ENCODE peak calls at places on chromosomes 13 and 19, in six cellular contexts. M is pancreas, G is vagina, B is left lung, I is neural crest cell, J is astrocyte of the spinal cord. H is an unnamed sample.

GRCh38 chr13:26011996-26012688 is 39.7 kb downstream of the SHISA2 start:
- DNase-seq in J (no peak), M (no peak), G (peak), I (no peak), B (peak), H (no peak)

GRCh38 chr19:16041571-16042386 is 34.5 kb upstream of the TPM4 start:
- DNase-seq in G (no peak), B (peak), J (peak), I (peak), M (peak), H (peak)

GRCh38 chr13:31009166-31009565 is 76.7 kb downstream of the TEX26 start:
- DNase-seq in M (no peak), G (no peak), B (no peak), J (peak), I (no peak), H (peak)

GRCh38 chr13:84702174-84702573 is 819.9 kb upstream of the SLITRK1 start:
- DNase-seq in I (no peak), J (no peak), M (no peak), G (no peak), B (no peak), H (no peak)

GRCh38 chr19:29549105-29550070 is 23.6 kb downstream of the VSTM2B start:
- DNase-seq in M (no peak), B (no peak), G (no peak), I (no peak), J (no peak), H (no peak)

GRCh38 chr19:51031880-51032225 is 2.9 kb downstream of the KLK12 start:
- DNase-seq in B (no peak), M (no peak), J (no peak), G (no peak), I (no peak), H (no peak)

GRCh38 chr13:30334663-30335386 is 27.5 kb upstream of the KATNAL1 start:
- DNase-seq in B (no peak), J (peak), I (peak), M (no peak), G (no peak), H (peak)

GRCh38 chr13:28373803-28374202 is 121.1 kb downstream of the FLT1 start:
- DNase-seq in G (no peak), B (no peak), J (no peak), I (no peak), M (no peak), H (no peak)

GRCh38 chr13:24038405-24038804 is 122.1 kb upstream of the SPATA13 start:
- DNase-seq in M (no peak), B (no peak), G (no peak), J (peak), I (no peak), H (peak)

GRCh38 chr13:110047511-110047910 is 259.4 kb downstream of the COL4A1 start:
- DNase-seq in B (peak), I (no peak), G (no peak), M (peak), J (peak), H (no peak)

GRCh38 chr19:6736169-6736916 is 1.0 kb downstream of the GPR108 start:
- DNase-seq in J (peak), B (peak), M (peak), G (peak), I (peak), H (peak)

GRCh38 chr19:19372656-19373416 is 32.6 kb upstream of the GATAD2A start:
- DNase-seq in M (no peak), B (peak), G (no peak), J (peak), I (no peak), H (peak)

GRCh38 chr13:48370815-48371214 is 42.1 kb downstream of the LPAR6 start:
- DNase-seq in M (no peak), I (no peak), G (no peak), B (no peak), J (no peak), H (no peak)

GRCh38 chr13:108595416-108596257 is 33.8 kb upstream of the MYO16 start:
- DNase-seq in G (no peak), J (peak), M (no peak), B (no peak), I (no peak), H (no peak)

GRCh38 chr13:30121666-30122065 is 185.7 kb downstream of the KATNAL1 start:
- DNase-seq in J (no peak), I (no peak), G (no peak), M (no peak), B (no peak), H (no peak)

GRCh38 chr13:51249767-51250741 is 27.9 kb downstream of the FAM124A start:
- DNase-seq in J (no peak), I (no peak), M (no peak), G (peak), B (no peak), H (peak)

GRCh38 chr13:51034906-51035305 is 76.2 kb downstream of the C13orf42 start:
- DNase-seq in M (no peak), G (no peak), I (no peak), J (no peak), B (no peak), H (no peak)

GRCh38 chr19:50673118-50673517 is 23.9 kb downstream of the C19orf81 start:
- DNase-seq in M (no peak), G (no peak), B (no peak), J (no peak), I (no peak), H (no peak)

GRCh38 chr19:48588670-48589399 is 17.7 kb upstream of the SPACA4 start:
- DNase-seq in J (peak), M (peak), B (peak), G (no peak), I (peak), H (peak)

GRCh38 chr19:39514840-39515550 is at the start of gene SELENOV:
- DNase-seq in M (no peak), I (peak), G (no peak), J (no peak), B (no peak), H (no peak)

GRCh38 chr13:37640499-37640898 is 41.9 kb upstream of the POSTN start:
- DNase-seq in M (no peak), G (no peak), B (no peak), J (peak), I (no peak), H (peak)

GRCh38 chr13:49217962-49218492 is 2.1 kb upstream of the MLNR start:
- DNase-seq in J (no peak), B (no peak), I (no peak), M (no peak), G (no peak), H (no peak)

GRCh38 chr13:110332750-110333149 is 25.7 kb downstream of the COL4A2 start:
- DNase-seq in I (no peak), B (no peak), G (no peak), J (peak), M (no peak), H (no peak)

GRCh38 chr19:41792513-41793413 is 3.6 kb upstream of the CEACAM3 start:
- DNase-seq in B (peak), I (peak), G (no peak), M (peak), J (peak), H (peak)

GRCh38 chr13:103625194-103625593 is 559.0 kb upstream of the SLC10A2 start:
- DNase-seq in J (no peak), M (no peak), G (no peak), B (no peak), I (no peak), H (no peak)

GRCh38 chr19:459724-460511 is 915 bp downstream of the SHC2 start:
- DNase-seq in B (peak), I (peak), G (no peak), J (peak), M (peak), H (peak)
- TF ChIP-seq CTCF in B (no peak), I (no peak), G (no peak), J (no peak), M (no peak), H (no peak)

GRCh38 chr13:106088094-106088493 is 447.4 kb downstream of the EFNB2 start:
- DNase-seq in G (no peak), B (no peak), M (no peak), I (no peak), J (peak), H (no peak)

GRCh38 chr13:106078191-106078590 is 457.3 kb downstream of the EFNB2 start:
- DNase-seq in G (no peak), B (no peak), M (no peak), I (no peak), J (peak), H (no peak)

GRCh38 chr13:106087201-106087600 is 448.3 kb downstream of the EFNB2 start:
- DNase-seq in B (no peak), J (no peak), G (no peak), I (no peak), M (no peak), H (no peak)

GRCh38 chr13:106089251-106089940 is 446.1 kb downstream of the EFNB2 start:
- DNase-seq in J (no peak), I (no peak), M (no peak), B (no peak), G (no peak), H (no peak)

GRCh38 chr13:106083620-106084350 is 451.7 kb downstream of the EFNB2 start:
- DNase-seq in M (no peak), I (no peak), J (peak), B (no peak), G (no peak), H (peak)
- TF ChIP-seq CTCF in M (peak), I (peak), J (peak), B (peak), G (no peak), H (peak)

DNA sequence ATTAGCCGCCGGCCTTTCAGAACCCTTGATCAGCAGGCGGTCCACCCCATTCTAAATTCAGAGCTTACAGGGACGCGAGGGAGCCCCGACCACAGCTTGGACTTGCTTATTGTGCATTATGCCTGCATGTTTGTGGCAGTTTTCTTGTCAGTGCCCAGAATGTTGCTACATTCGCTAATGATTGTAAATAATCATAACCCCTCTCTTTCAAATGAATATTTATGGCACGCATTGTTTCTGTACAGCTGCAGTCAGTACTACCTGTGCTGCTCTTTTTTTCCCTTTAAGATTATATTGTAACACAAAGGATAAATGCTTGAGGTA is 321 bp upstream of the VPS36 start:
- DNase-seq in B (no peak), G (peak), M (no peak), I (no peak), J (no peak), H (no peak)
- TF ChIP-seq CTCF in B (peak), G (no peak), M (no peak), I (no peak), J (no peak), H (no peak)

GRCh38 chr19:3073931-3074595 is 11.8 kb upstream of the TLE5 start:
- DNase-seq in J (no peak), B (no peak), M (no peak), G (no peak), I (no peak), H (peak)
- TF ChIP-seq CTCF in J (peak), B (no peak), M (no peak), G (no peak), I (no peak), H (no peak)

GRCh38 chr19:45922281-45922680 is 7.7 kb upstream of the NANOS2 start:
- DNase-seq in M (no peak), G (no peak), I (no peak), B (no peak), J (no peak), H (no peak)
- TF ChIP-seq CTCF in M (no peak), G (no peak), I (peak), B (no peak), J (peak), H (no peak)